ENCODE peak calls at places on chromosome 9, in nine cellular contexts. One of them, this sample, is unnamed.

GRCh38 chr9:126057869-126058467 is 268.7 kb upstream of the MVB12B start:
- DNase-seq in osteoblast: no peak
- DNase-seq in substantia nigra: no peak
- DNase-seq in cardiac muscle cell: no peak
- DNase-seq in foreskin keratinocyte: no peak
- DNase-seq in heart left ventricle: no peak
- DNase-seq in SJSA1: no peak
- DNase-seq in IMR-90: no peak
- DNase-seq in HCT116: no peak
- DNase-seq in this sample: no peak

GRCh38 chr9:114117996-114118830 is 19.1 kb upstream of the KIF12 start:
- DNase-seq in osteoblast: peak
- DNase-seq in substantia nigra: no peak
- DNase-seq in cardiac muscle cell: no peak
- DNase-seq in foreskin keratinocyte: no peak
- DNase-seq in heart left ventricle: no peak
- DNase-seq in SJSA1: no peak
- DNase-seq in IMR-90: no peak
- DNase-seq in HCT116: no peak
- DNase-seq in this sample: no peak

GRCh38 chr9:122463828-122464632 is 13.7 kb downstream of the OR1J1 start:
- DNase-seq in osteoblast: no peak
- DNase-seq in substantia nigra: no peak
- DNase-seq in cardiac muscle cell: peak
- DNase-seq in foreskin keratinocyte: no peak
- DNase-seq in heart left ventricle: no peak
- DNase-seq in SJSA1: no peak
- DNase-seq in IMR-90: no peak
- DNase-seq in HCT116: peak
- DNase-seq in this sample: no peak

GRCh38 chr9:125743687-125744428 is 3.3 kb upstream of the PBX3 start:
- DNase-seq in osteoblast: peak
- DNase-seq in substantia nigra: no peak
- DNase-seq in cardiac muscle cell: no peak
- DNase-seq in foreskin keratinocyte: no peak
- DNase-seq in heart left ventricle: no peak
- DNase-seq in SJSA1: no peak
- DNase-seq in IMR-90: no peak
- DNase-seq in HCT116: no peak
- DNase-seq in this sample: no peak

GRCh38 chr9:121249563-121249962 is 18.4 kb upstream of the GSN start:
- DNase-seq in osteoblast: no peak
- DNase-seq in substantia nigra: no peak
- DNase-seq in cardiac muscle cell: no peak
- DNase-seq in foreskin keratinocyte: no peak
- DNase-seq in heart left ventricle: no peak
- DNase-seq in SJSA1: no peak
- DNase-seq in IMR-90: no peak
- DNase-seq in HCT116: no peak
- DNase-seq in this sample: no peak

GRCh38 chr9:94919376-94920098 is 193.0 kb downstream of the AOPEP start:
- DNase-seq in osteoblast: no peak
- DNase-seq in substantia nigra: no peak
- DNase-seq in cardiac muscle cell: peak
- DNase-seq in foreskin keratinocyte: peak
- DNase-seq in heart left ventricle: peak
- DNase-seq in SJSA1: peak
- DNase-seq in IMR-90: peak
- DNase-seq in HCT116: peak
- DNase-seq in this sample: no peak

GRCh38 chr9:99118782-99119466 is 14.0 kb downstream of the TGFBR1 start:
- DNase-seq in osteoblast: no peak
- DNase-seq in substantia nigra: no peak
- DNase-seq in cardiac muscle cell: no peak
- DNase-seq in foreskin keratinocyte: no peak
- DNase-seq in heart left ventricle: no peak
- DNase-seq in SJSA1: no peak
- DNase-seq in IMR-90: no peak
- DNase-seq in HCT116: no peak
- DNase-seq in this sample: no peak

GRCh38 chr9:81861644-81862043 is 66.6 kb upstream of the SPATA31D4 start:
- DNase-seq in osteoblast: peak
- DNase-seq in substantia nigra: no peak
- DNase-seq in cardiac muscle cell: peak
- DNase-seq in foreskin keratinocyte: peak
- DNase-seq in heart left ventricle: no peak
- DNase-seq in SJSA1: no peak
- DNase-seq in IMR-90: peak
- DNase-seq in HCT116: no peak
- DNase-seq in this sample: peak

GRCh38 chr9:124040186-124040920 is 28.8 kb downstream of the LHX2 start:
- DNase-seq in osteoblast: peak
- DNase-seq in substantia nigra: no peak
- DNase-seq in cardiac muscle cell: peak
- DNase-seq in foreskin keratinocyte: no peak
- DNase-seq in heart left ventricle: no peak
- DNase-seq in SJSA1: no peak
- DNase-seq in IMR-90: peak
- DNase-seq in HCT116: no peak
- DNase-seq in this sample: no peak

GRCh38 chr9:27117489-27118135 is 8.6 kb downstream of the TEK start:
- DNase-seq in osteoblast: peak
- DNase-seq in substantia nigra: no peak
- DNase-seq in cardiac muscle cell: peak
- DNase-seq in foreskin keratinocyte: no peak
- DNase-seq in heart left ventricle: peak
- DNase-seq in SJSA1: peak
- DNase-seq in IMR-90: no peak
- DNase-seq in HCT116: no peak
- DNase-seq in this sample: no peak

GRCh38 chr9:129070670-129071525 is 10.0 kb upstream of the DOLPP1 start:
- DNase-seq in osteoblast: peak
- DNase-seq in substantia nigra: no peak
- DNase-seq in cardiac muscle cell: no peak
- DNase-seq in foreskin keratinocyte: no peak
- DNase-seq in heart left ventricle: no peak
- DNase-seq in SJSA1: no peak
- DNase-seq in IMR-90: no peak
- DNase-seq in HCT116: no peak
- DNase-seq in this sample: no peak

GRCh38 chr9:69671904-69672827 is at the start of gene APBA1:
- DNase-seq in osteoblast: peak
- DNase-seq in substantia nigra: peak
- DNase-seq in cardiac muscle cell: peak
- DNase-seq in foreskin keratinocyte: no peak
- DNase-seq in heart left ventricle: peak
- DNase-seq in SJSA1: peak
- DNase-seq in IMR-90: peak
- DNase-seq in HCT116: no peak
- DNase-seq in this sample: no peak

DNA sequence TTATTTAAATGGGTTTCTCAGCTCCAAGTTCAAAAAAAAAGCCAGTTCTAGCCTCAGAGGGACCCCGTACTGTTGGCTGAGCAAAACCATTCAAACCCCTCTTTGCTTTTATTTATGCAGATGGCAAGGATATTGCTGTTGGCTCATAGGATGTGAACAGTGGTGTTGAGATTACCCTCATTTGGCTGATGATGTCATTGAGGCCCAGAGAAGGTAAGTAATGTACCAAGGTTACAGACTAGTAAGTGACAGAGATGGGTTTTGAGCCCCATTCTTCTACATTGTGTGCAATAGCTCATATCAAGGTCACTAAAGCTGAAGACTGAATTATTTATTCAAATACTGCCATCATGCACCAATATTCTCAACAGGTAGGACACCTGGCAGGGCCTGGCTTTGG is 122.2 kb upstream of the PCA3 start:
- DNase-seq in osteoblast: no peak
- DNase-seq in substantia nigra: no peak
- DNase-seq in cardiac muscle cell: no peak
- DNase-seq in foreskin keratinocyte: no peak
- DNase-seq in heart left ventricle: no peak
- DNase-seq in SJSA1: no peak
- DNase-seq in IMR-90: no peak
- DNase-seq in HCT116: no peak
- DNase-seq in this sample: no peak
- H3K27ac ChIP-seq in osteoblast: no peak
- H3K27ac ChIP-seq in substantia nigra: no peak
- H3K27ac ChIP-seq in cardiac muscle cell: no peak
- H3K27ac ChIP-seq in foreskin keratinocyte: no peak
- H3K27ac ChIP-seq in heart left ventricle: no peak
- H3K27ac ChIP-seq in SJSA1: no peak
- H3K27ac ChIP-seq in IMR-90: no peak
- H3K27ac ChIP-seq in HCT116: no peak
- H3K27ac ChIP-seq in this sample: no peak

DNA sequence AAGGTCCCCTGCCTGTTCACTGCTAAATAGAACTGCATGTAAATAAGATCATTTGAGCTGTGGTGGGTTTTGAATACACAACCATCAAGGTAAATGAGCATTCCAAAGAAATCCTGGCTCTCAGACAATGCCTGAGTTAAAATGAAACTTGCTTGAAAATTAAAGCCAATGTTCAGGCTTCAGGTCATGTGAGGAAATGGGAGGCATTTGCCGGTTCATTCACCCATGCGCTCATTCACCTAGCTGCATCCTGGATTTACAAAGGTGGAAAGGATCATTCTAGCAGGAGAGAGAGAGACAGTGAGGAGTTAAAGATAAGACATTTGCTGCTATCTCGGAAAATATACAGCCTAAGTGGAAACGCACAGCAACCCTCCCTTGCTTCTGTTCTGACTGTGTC is 143.8 kb upstream of the KLF4 start:
- DNase-seq in osteoblast: no peak
- DNase-seq in substantia nigra: no peak
- DNase-seq in cardiac muscle cell: no peak
- DNase-seq in foreskin keratinocyte: no peak
- DNase-seq in heart left ventricle: no peak
- DNase-seq in SJSA1: no peak
- DNase-seq in IMR-90: no peak
- DNase-seq in HCT116: no peak
- DNase-seq in this sample: no peak
- H3K27ac ChIP-seq in osteoblast: peak
- H3K27ac ChIP-seq in substantia nigra: no peak
- H3K27ac ChIP-seq in cardiac muscle cell: no peak
- H3K27ac ChIP-seq in foreskin keratinocyte: no peak
- H3K27ac ChIP-seq in heart left ventricle: no peak
- H3K27ac ChIP-seq in SJSA1: no peak
- H3K27ac ChIP-seq in IMR-90: no peak
- H3K27ac ChIP-seq in HCT116: no peak
- H3K27ac ChIP-seq in this sample: no peak

GRCh38 chr9:22170162-22170932 is 161.2 kb upstream of the CDKN2B start:
- DNase-seq in osteoblast: peak
- DNase-seq in substantia nigra: no peak
- DNase-seq in cardiac muscle cell: peak
- DNase-seq in foreskin keratinocyte: no peak
- DNase-seq in heart left ventricle: no peak
- DNase-seq in SJSA1: no peak
- DNase-seq in IMR-90: peak
- DNase-seq in HCT116: no peak
- DNase-seq in this sample: no peak

GRCh38 chr9:22173959-22174358 is 164.9 kb upstream of the CDKN2B start:
- DNase-seq in osteoblast: no peak
- DNase-seq in substantia nigra: no peak
- DNase-seq in cardiac muscle cell: no peak
- DNase-seq in foreskin keratinocyte: no peak
- DNase-seq in heart left ventricle: no peak
- DNase-seq in SJSA1: no peak
- DNase-seq in IMR-90: no peak
- DNase-seq in HCT116: no peak
- DNase-seq in this sample: no peak

GRCh38 chr9:22170990-22171663 is 162.0 kb upstream of the CDKN2B start:
- DNase-seq in osteoblast: no peak
- DNase-seq in substantia nigra: no peak
- DNase-seq in cardiac muscle cell: no peak
- DNase-seq in foreskin keratinocyte: no peak
- DNase-seq in heart left ventricle: no peak
- DNase-seq in SJSA1: no peak
- DNase-seq in IMR-90: no peak
- DNase-seq in HCT116: no peak
- DNase-seq in this sample: no peak

GRCh38 chr9:22169732-22170131 is 160.6 kb upstream of the CDKN2B start:
- DNase-seq in osteoblast: no peak
- DNase-seq in substantia nigra: no peak
- DNase-seq in cardiac muscle cell: no peak
- DNase-seq in foreskin keratinocyte: no peak
- DNase-seq in heart left ventricle: no peak
- DNase-seq in SJSA1: no peak
- DNase-seq in IMR-90: no peak
- DNase-seq in HCT116: no peak
- DNase-seq in this sample: no peak

GRCh38 chr9:22171691-22172090 is 162.6 kb upstream of the CDKN2B start:
- DNase-seq in osteoblast: no peak
- DNase-seq in substantia nigra: no peak
- DNase-seq in cardiac muscle cell: no peak
- DNase-seq in foreskin keratinocyte: no peak
- DNase-seq in heart left ventricle: no peak
- DNase-seq in SJSA1: no peak
- DNase-seq in IMR-90: no peak
- DNase-seq in HCT116: no peak
- DNase-seq in this sample: no peak
- H3K27ac ChIP-seq in osteoblast: no peak
- H3K27ac ChIP-seq in substantia nigra: no peak
- H3K27ac ChIP-seq in cardiac muscle cell: peak
- H3K27ac ChIP-seq in foreskin keratinocyte: no peak
- H3K27ac ChIP-seq in heart left ventricle: no peak
- H3K27ac ChIP-seq in SJSA1: no peak
- H3K27ac ChIP-seq in IMR-90: no peak
- H3K27ac ChIP-seq in HCT116: no peak
- H3K27ac ChIP-seq in this sample: no peak

GRCh38 chr9:88536951-88537742 is 2.2 kb downstream of the NXNL2 start:
- DNase-seq in osteoblast: peak
- DNase-seq in substantia nigra: no peak
- DNase-seq in cardiac muscle cell: no peak
- DNase-seq in foreskin keratinocyte: peak
- DNase-seq in heart left ventricle: no peak
- DNase-seq in SJSA1: no peak
- DNase-seq in IMR-90: no peak
- DNase-seq in HCT116: no peak
- DNase-seq in this sample: no peak

GRCh38 chr9:88534456-88535225 is at the start of gene NXNL2:
- DNase-seq in osteoblast: peak
- DNase-seq in substantia nigra: no peak
- DNase-seq in cardiac muscle cell: peak
- DNase-seq in foreskin keratinocyte: peak
- DNase-seq in heart left ventricle: peak
- DNase-seq in SJSA1: peak
- DNase-seq in IMR-90: peak
- DNase-seq in HCT116: peak
- DNase-seq in this sample: peak

GRCh38 chr9:88535932-88536324 is 950 bp downstream of the NXNL2 start:
- DNase-seq in osteoblast: peak
- DNase-seq in substantia nigra: no peak
- DNase-seq in cardiac muscle cell: no peak
- DNase-seq in foreskin keratinocyte: no peak
- DNase-seq in heart left ventricle: peak
- DNase-seq in SJSA1: no peak
- DNase-seq in IMR-90: peak
- DNase-seq in HCT116: no peak
- DNase-seq in this sample: no peak

GRCh38 chr9:88533951-88534455 is 975 bp upstream of the NXNL2 start:
- DNase-seq in osteoblast: no peak
- DNase-seq in substantia nigra: no peak
- DNase-seq in cardiac muscle cell: peak
- DNase-seq in foreskin keratinocyte: peak
- DNase-seq in heart left ventricle: peak
- DNase-seq in SJSA1: peak
- DNase-seq in IMR-90: peak
- DNase-seq in HCT116: no peak
- DNase-seq in this sample: no peak

GRCh38 chr9:88535226-88535931 is 401 bp downstream of the NXNL2 start:
- DNase-seq in osteoblast: peak
- DNase-seq in substantia nigra: no peak
- DNase-seq in cardiac muscle cell: no peak
- DNase-seq in foreskin keratinocyte: no peak
- DNase-seq in heart left ventricle: no peak
- DNase-seq in SJSA1: no peak
- DNase-seq in IMR-90: no peak
- DNase-seq in HCT116: no peak
- DNase-seq in this sample: no peak
- H3K27ac ChIP-seq in osteoblast: peak
- H3K27ac ChIP-seq in substantia nigra: no peak
- H3K27ac ChIP-seq in cardiac muscle cell: no peak
- H3K27ac ChIP-seq in foreskin keratinocyte: no peak
- H3K27ac ChIP-seq in heart left ventricle: no peak
- H3K27ac ChIP-seq in SJSA1: no peak
- H3K27ac ChIP-seq in IMR-90: peak
- H3K27ac ChIP-seq in HCT116: peak
- H3K27ac ChIP-seq in this sample: peak

This sample was measured in epithelial cell of prostate.